ENCODE peak calls at places on chromosome 2, in four cellular contexts. H is HepG2, Y is K562, V is HCT116. C is an unnamed sample.

GRCh38 chr2:119873350-119874013 is 113.8 kb downstream of the PTPN4 start:
- ATAC-seq in H (no peak), V (no peak), Y (no peak), C (no peak)

GRCh38 chr2:240905176-240905781 is 857 bp upstream of the CROCC2 start:
- ATAC-seq in Y (no peak), H (peak; percentile 4), V (peak; percentile 28), C (no peak)

GRCh38 chr2:174632847-174633620 is 35.4 kb upstream of the WIPF1 start:
- ATAC-seq in H (no peak), V (no peak), Y (peak; percentile 63), C (peak; percentile 47)

GRCh38 chr2:222919841-222920609 is 59.2 kb downstream of the ACSL3 start:
- ATAC-seq in Y (peak; percentile 88), H (peak; percentile 14), V (peak; percentile 70), C (peak; percentile 39)

GRCh38 chr2:150767924-150768801 is 280.7 kb upstream of the RND3 start:
- ATAC-seq in Y (no peak), H (no peak), V (no peak), C (no peak)

GRCh38 chr2:101771911-101772321 is 74.4 kb downstream of the MAP4K4 start:
- ATAC-seq in Y (no peak), H (peak; percentile 85), V (no peak), C (no peak)

GRCh38 chr2:187541086-187542085 is 12.8 kb downstream of the TFPI start:
- ATAC-seq in V (peak; percentile 57), Y (peak; percentile 13), H (peak; percentile 98), C (peak; percentile 93)

GRCh38 chr2:95158891-95159619 is 593 bp downstream of the ZNF514 start:
- ATAC-seq in V (peak; percentile 72), H (peak; percentile 80), Y (peak; percentile 81), C (peak; percentile 75)

GRCh38 chr2:69495008-69495407 is 57.8 kb upstream of the NFU1 start:
- ATAC-seq in Y (no peak), V (no peak), H (no peak), C (no peak)

GRCh38 chr2:161604901-161605300 is 19.3 kb upstream of the SLC4A10 start:
- ATAC-seq in Y (no peak), H (no peak), V (no peak), C (no peak)

DNA sequence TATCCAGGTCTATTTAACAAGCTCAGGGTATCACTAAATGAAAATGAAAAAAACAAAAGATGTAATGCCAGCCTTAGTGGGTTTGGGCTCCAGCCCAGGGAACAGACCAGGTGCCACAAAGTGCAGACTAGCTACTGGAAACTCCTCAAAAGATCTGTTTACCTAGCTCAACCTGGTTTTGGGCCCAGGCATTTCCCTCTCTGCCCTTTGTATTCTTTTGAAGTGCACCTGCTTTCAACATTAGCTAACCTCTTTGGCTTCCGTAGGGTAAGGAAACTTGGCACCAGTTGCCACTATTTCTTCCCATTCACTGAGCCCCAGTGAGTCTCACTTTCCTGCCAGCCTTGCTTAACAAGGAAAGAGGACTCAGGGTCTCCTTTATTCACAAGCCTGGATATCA is 123.6 kb upstream of the CDCA7 start:
- ATAC-seq in Y (no peak), H (peak; percentile 44), V (no peak), C (no peak)
- TF ChIP-seq CTCF in Y (no peak), H (no peak), V (no peak), C (no peak)

GRCh38 chr2:46942143-46942526 is 26.5 kb upstream of the MCFD2 start:
- ATAC-seq in Y (peak; percentile 25), V (peak; percentile 2), H (peak; percentile 5), C (no peak)
- TF ChIP-seq POLR2AphosphoS5 in Y (no peak), V (no peak), H (no peak), C (no peak)

GRCh38 chr2:196171248-196171871 is at the start of gene STK17B:
- ATAC-seq in Y (peak; percentile 87), V (peak; percentile 92), H (peak; percentile 92), C (peak; percentile 94)
- TF ChIP-seq CTCF in Y (peak; percentile 28), V (no peak), H (peak; percentile 22), C (no peak)

DNA sequence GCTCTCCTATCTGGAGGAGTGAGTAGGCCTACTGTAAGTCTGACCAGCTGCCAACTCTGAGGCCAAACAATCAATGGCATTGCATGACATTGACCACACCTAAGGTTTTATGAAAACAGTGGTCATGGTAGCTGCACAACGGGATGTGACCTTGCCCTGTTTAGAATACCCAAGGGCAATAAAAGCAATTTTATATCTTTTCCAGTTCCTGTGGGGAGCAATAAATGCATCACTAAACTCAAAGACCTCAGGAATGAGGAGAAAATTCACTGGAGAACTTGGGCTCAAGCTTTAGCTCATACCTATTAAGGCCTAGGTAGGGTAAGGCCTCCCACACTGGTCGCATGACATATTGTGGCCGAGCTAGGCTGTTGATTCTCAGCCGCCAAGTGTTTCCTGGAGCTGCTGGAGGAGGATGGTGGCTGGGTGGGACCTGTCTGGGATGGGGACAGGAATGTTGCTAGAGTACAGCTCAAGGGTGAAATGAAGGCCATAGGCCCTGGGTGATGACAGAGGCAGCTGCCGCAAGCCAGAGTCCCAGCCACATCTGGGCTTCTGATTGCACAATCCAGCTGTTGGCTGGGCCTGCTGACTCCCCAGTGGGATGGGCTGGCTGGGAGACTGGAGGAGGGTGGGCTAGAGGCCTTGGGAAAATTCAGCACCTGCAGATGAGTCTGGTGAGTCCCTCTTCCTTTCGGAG is 313.7 kb downstream of the CYP26B1 start:
- ATAC-seq in V (no peak), H (no peak), Y (no peak), C (peak; percentile 84)
- TF ChIP-seq POLR2AphosphoS5 in V (no peak), H (no peak), Y (no peak), C (peak; percentile 36)

GRCh38 chr2:212013656-212014055 is 524.9 kb downstream of the ERBB4 start:
- ATAC-seq in V (no peak), Y (no peak), H (no peak), C (no peak)

GRCh38 chr2:212005077-212005671 is 533.4 kb downstream of the ERBB4 start:
- ATAC-seq in Y (no peak), V (peak; percentile 98), H (peak; percentile 95), C (no peak)

GRCh38 chr2:212007972-212008371 is 530.6 kb downstream of the ERBB4 start:
- ATAC-seq in Y (no peak), H (no peak), V (no peak), C (no peak)
- TF ChIP-seq CTCF in Y (no peak), H (no peak), V (no peak), C (no peak)

GRCh38 chr2:85999131-85999831 is 106.4 kb downstream of the POLR1A start:
- ATAC-seq in V (no peak), Y (peak; percentile 2), H (no peak), C (no peak)
- TF ChIP-seq POLR2AphosphoS5 in V (no peak), Y (no peak), H (no peak), C (no peak)

GRCh38 chr2:55311444-55311870 is 42.4 kb upstream of the MTIF2 start:
- ATAC-seq in Y (peak; percentile 83), V (peak; percentile 78), H (peak; percentile 81), C (no peak)
- TF ChIP-seq CTCF in Y (no peak), V (peak; percentile 43), H (no peak), C (no peak)